ENCODE peak calls at places on chromosomes 6 and 20, in six cellular contexts. One of them, this sample, is unnamed.

GRCh38 chr20:59583428-59584277 is 20.7 kb upstream of the PHACTR3 start:
- DNase-seq in HepG2: no peak
- DNase-seq in K562: no peak
- DNase-seq in SK-N-SH: no peak
- DNase-seq in H1: no peak
- DNase-seq in GM12878: no peak
- DNase-seq in this sample: no peak

GRCh38 chr6:33931799-33932198 is 128.0 kb upstream of the MLN start:
- DNase-seq in HepG2: no peak
- DNase-seq in K562: no peak
- DNase-seq in SK-N-SH: no peak
- DNase-seq in H1: no peak
- DNase-seq in GM12878: no peak
- DNase-seq in this sample: no peak

GRCh38 chr20:51563597-51564332 is 21.2 kb upstream of the NFATC2 start:
- DNase-seq in HepG2: peak
- DNase-seq in K562: peak
- DNase-seq in SK-N-SH: peak
- DNase-seq in H1: no peak
- DNase-seq in GM12878: no peak
- DNase-seq in this sample: peak

GRCh38 chr20:46221271-46221670 is 87.0 kb downstream of the CDH22 start:
- DNase-seq in HepG2: no peak
- DNase-seq in K562: no peak
- DNase-seq in SK-N-SH: no peak
- DNase-seq in H1: no peak
- DNase-seq in GM12878: no peak
- DNase-seq in this sample: no peak

GRCh38 chr6:44053760-44054556 is 73.3 kb downstream of the MRPL14 start:
- DNase-seq in HepG2: no peak
- DNase-seq in K562: no peak
- DNase-seq in SK-N-SH: no peak
- DNase-seq in H1: no peak
- DNase-seq in GM12878: no peak
- DNase-seq in this sample: no peak

GRCh38 chr20:57169162-57169561 is 97.3 kb downstream of the BMP7 start:
- DNase-seq in HepG2: no peak
- DNase-seq in K562: no peak
- DNase-seq in SK-N-SH: no peak
- DNase-seq in H1: no peak
- DNase-seq in GM12878: no peak
- DNase-seq in this sample: no peak

GRCh38 chr6:5979650-5980427 is 26.9 kb downstream of the NRN1 start:
- DNase-seq in HepG2: no peak
- DNase-seq in K562: no peak
- DNase-seq in SK-N-SH: no peak
- DNase-seq in H1: no peak
- DNase-seq in GM12878: no peak
- DNase-seq in this sample: no peak

GRCh38 chr20:44412402-44413144 is 57.1 kb downstream of the HNF4A start:
- DNase-seq in HepG2: no peak
- DNase-seq in K562: no peak
- DNase-seq in SK-N-SH: no peak
- DNase-seq in H1: no peak
- DNase-seq in GM12878: no peak
- DNase-seq in this sample: no peak

GRCh38 chr20:4091332-4092135 is 76.2 kb upstream of the RNF24 start:
- DNase-seq in HepG2: peak
- DNase-seq in K562: peak
- DNase-seq in SK-N-SH: peak
- DNase-seq in H1: no peak
- DNase-seq in GM12878: no peak
- DNase-seq in this sample: no peak

GRCh38 chr20:46870041-46870440 is 24.6 kb upstream of the EYA2 start:
- DNase-seq in HepG2: no peak
- DNase-seq in K562: no peak
- DNase-seq in SK-N-SH: no peak
- DNase-seq in H1: no peak
- DNase-seq in GM12878: no peak
- DNase-seq in this sample: no peak

GRCh38 chr6:111418971-111419693 is 63.9 kb downstream of the REV3L start:
- DNase-seq in HepG2: no peak
- DNase-seq in K562: no peak
- DNase-seq in SK-N-SH: no peak
- DNase-seq in H1: no peak
- DNase-seq in GM12878: no peak
- DNase-seq in this sample: no peak

GRCh38 chr6:37368961-37369320 is 15.2 kb downstream of the RNF8 start:
- DNase-seq in HepG2: no peak
- DNase-seq in K562: no peak
- DNase-seq in SK-N-SH: no peak
- DNase-seq in H1: no peak
- DNase-seq in GM12878: no peak
- DNase-seq in this sample: no peak

GRCh38 chr6:160077526-160077925 is 44.1 kb upstream of the SLC22A1 start:
- DNase-seq in HepG2: no peak
- DNase-seq in K562: no peak
- DNase-seq in SK-N-SH: no peak
- DNase-seq in H1: no peak
- DNase-seq in GM12878: no peak
- DNase-seq in this sample: no peak
- TF ChIP-seq SIN3A in HepG2: no peak
- TF ChIP-seq SIN3A in K562: no peak
- TF ChIP-seq SIN3A in SK-N-SH: no peak
- TF ChIP-seq SIN3A in H1: no peak
- TF ChIP-seq SIN3A in GM12878: no peak
- TF ChIP-seq SIN3A in this sample: no peak

GRCh38 chr20:10430704-10431103 is 3.3 kb downstream of the MKKS start:
- DNase-seq in HepG2: no peak
- DNase-seq in K562: no peak
- DNase-seq in SK-N-SH: no peak
- DNase-seq in H1: no peak
- DNase-seq in GM12878: no peak
- DNase-seq in this sample: no peak

GRCh38 chr20:10428008-10428407 is 6.0 kb downstream of the MKKS start:
- DNase-seq in HepG2: no peak
- DNase-seq in K562: no peak
- DNase-seq in SK-N-SH: no peak
- DNase-seq in H1: no peak
- DNase-seq in GM12878: no peak
- DNase-seq in this sample: no peak

GRCh38 chr20:10432079-10432478 is 1.9 kb downstream of the MKKS start:
- DNase-seq in HepG2: no peak
- DNase-seq in K562: no peak
- DNase-seq in SK-N-SH: no peak
- DNase-seq in H1: no peak
- DNase-seq in GM12878: no peak
- DNase-seq in this sample: no peak

GRCh38 chr20:10429443-10429981 is 4.5 kb downstream of the MKKS start:
- DNase-seq in HepG2: peak
- DNase-seq in K562: no peak
- DNase-seq in SK-N-SH: no peak
- DNase-seq in H1: no peak
- DNase-seq in GM12878: no peak
- DNase-seq in this sample: no peak

DNA sequence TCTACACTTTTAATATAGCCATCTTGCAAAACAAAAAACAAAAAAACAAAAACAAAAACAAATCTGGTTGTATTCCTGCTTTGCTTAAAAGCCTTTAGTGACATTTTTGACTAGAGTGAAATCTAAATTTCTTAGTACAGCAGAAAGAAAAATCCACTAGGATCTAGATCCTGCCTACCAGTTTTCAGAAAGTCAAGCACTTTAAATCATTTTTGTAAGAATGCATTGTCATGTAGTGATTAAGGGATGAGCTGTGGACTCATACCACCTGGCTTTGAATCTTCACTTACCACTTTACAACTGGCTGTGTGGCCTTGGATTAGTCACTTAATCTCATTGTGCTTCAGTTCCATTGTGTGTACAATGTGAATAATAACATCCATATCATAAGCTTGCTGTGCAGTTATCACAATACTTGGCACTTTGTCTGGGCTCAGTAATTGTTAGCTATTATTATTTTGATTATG is 4.0 kb downstream of the MKKS start:
- DNase-seq in HepG2: peak
- DNase-seq in K562: no peak
- DNase-seq in SK-N-SH: no peak
- DNase-seq in H1: no peak
- DNase-seq in GM12878: no peak
- DNase-seq in this sample: no peak
- TF ChIP-seq RAD21 in HepG2: no peak
- TF ChIP-seq RAD21 in K562: no peak
- TF ChIP-seq RAD21 in SK-N-SH: no peak
- TF ChIP-seq RAD21 in H1: no peak
- TF ChIP-seq RAD21 in GM12878: no peak
- TF ChIP-seq RAD21 in this sample: no peak

DNA sequence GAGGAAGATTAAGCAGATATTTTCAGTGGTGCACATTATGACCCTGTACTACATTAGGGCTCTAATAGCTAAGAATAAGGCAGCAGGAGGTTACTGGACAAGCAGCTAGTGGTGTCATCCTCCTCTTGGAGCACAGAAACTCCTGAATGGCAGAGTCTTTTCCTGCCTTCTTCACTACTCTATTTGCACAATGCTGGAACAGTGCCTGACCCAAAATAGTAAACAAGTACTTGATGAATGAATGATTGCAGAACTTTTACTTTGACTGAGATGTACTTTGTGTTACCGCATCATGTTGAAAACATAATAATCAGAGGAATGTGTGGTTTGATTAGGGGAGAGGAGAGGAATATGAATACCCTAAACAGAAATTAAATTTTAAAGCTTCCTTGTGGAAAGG is 30.0 kb upstream of the UST start:
- DNase-seq in HepG2: no peak
- DNase-seq in K562: no peak
- DNase-seq in SK-N-SH: no peak
- DNase-seq in H1: no peak
- DNase-seq in GM12878: no peak
- DNase-seq in this sample: no peak
- TF ChIP-seq SIN3A in HepG2: no peak
- TF ChIP-seq SIN3A in K562: no peak
- TF ChIP-seq SIN3A in SK-N-SH: no peak
- TF ChIP-seq SIN3A in H1: no peak
- TF ChIP-seq SIN3A in GM12878: no peak
- TF ChIP-seq SIN3A in this sample: no peak

DNA sequence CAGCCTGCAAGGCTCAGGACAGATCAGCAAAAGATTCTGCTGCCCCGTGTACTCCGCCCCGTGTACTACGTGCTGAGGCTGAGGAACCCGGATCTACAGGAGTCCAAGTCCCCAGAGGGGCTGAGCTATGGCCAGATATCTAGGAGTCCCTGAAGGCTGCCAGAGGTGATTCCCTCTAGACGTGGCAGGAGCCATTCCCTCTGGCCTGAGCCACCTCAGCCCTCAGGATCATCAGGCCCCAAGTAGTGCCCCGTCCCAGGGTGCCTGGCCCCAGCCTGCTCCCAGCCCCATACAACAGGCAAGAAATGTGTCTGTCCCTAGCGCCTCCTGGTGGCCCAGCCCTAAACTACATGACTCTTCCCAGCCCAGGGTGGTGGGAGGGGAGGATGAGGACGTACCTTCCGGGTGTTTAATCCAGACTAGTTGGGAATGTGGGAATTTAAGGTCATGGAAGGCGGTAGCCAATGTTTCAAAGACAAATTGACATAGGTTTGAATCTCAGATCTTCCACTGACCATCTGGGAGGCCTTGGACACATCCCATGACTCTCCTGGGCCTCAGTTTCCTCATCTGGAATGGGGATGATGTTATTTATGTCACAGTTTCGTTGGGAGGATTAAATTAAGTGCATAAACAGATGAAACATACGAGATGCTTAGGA is 49.4 kb upstream of the PTPN1 start:
- DNase-seq in HepG2: peak
- DNase-seq in K562: peak
- DNase-seq in SK-N-SH: peak
- DNase-seq in H1: no peak
- DNase-seq in GM12878: no peak
- DNase-seq in this sample: peak
- TF ChIP-seq RAD21 in HepG2: peak
- TF ChIP-seq RAD21 in K562: peak
- TF ChIP-seq RAD21 in SK-N-SH: peak
- TF ChIP-seq RAD21 in H1: peak
- TF ChIP-seq RAD21 in GM12878: peak
- TF ChIP-seq RAD21 in this sample: peak

GRCh38 chr6:122683996-122684651 is 73.9 kb downstream of the PKIB start:
- DNase-seq in HepG2: no peak
- DNase-seq in K562: no peak
- DNase-seq in SK-N-SH: no peak
- DNase-seq in H1: no peak
- DNase-seq in GM12878: no peak
- DNase-seq in this sample: no peak
- TF ChIP-seq SIN3A in HepG2: no peak
- TF ChIP-seq SIN3A in K562: no peak
- TF ChIP-seq SIN3A in SK-N-SH: no peak
- TF ChIP-seq SIN3A in H1: no peak
- TF ChIP-seq SIN3A in GM12878: no peak
- TF ChIP-seq SIN3A in this sample: no peak

GRCh38 chr6:31175961-31176360 is 5.5 kb upstream of the POU5F1 start:
- DNase-seq in HepG2: no peak
- DNase-seq in K562: peak
- DNase-seq in SK-N-SH: no peak
- DNase-seq in H1: no peak
- DNase-seq in GM12878: no peak
- DNase-seq in this sample: no peak

GRCh38 chr6:31178143-31179041 is 7.9 kb upstream of the POU5F1 start:
- DNase-seq in HepG2: no peak
- DNase-seq in K562: no peak
- DNase-seq in SK-N-SH: no peak
- DNase-seq in H1: no peak
- DNase-seq in GM12878: no peak
- DNase-seq in this sample: no peak

GRCh38 chr6:31179896-31180295 is 9.4 kb upstream of the POU5F1 start:
- DNase-seq in HepG2: no peak
- DNase-seq in K562: no peak
- DNase-seq in SK-N-SH: no peak
- DNase-seq in H1: no peak
- DNase-seq in GM12878: no peak
- DNase-seq in this sample: no peak

GRCh38 chr6:31179042-31179386 is 8.5 kb upstream of the POU5F1 start:
- DNase-seq in HepG2: no peak
- DNase-seq in K562: no peak
- DNase-seq in SK-N-SH: no peak
- DNase-seq in H1: no peak
- DNase-seq in GM12878: no peak
- DNase-seq in this sample: no peak

GRCh38 chr6:31180500-31180899 is 10.0 kb upstream of the POU5F1 start:
- DNase-seq in HepG2: no peak
- DNase-seq in K562: no peak
- DNase-seq in SK-N-SH: peak
- DNase-seq in H1: no peak
- DNase-seq in GM12878: no peak
- DNase-seq in this sample: no peak
- TF ChIP-seq RAD21 in HepG2: no peak
- TF ChIP-seq RAD21 in K562: no peak
- TF ChIP-seq RAD21 in SK-N-SH: no peak
- TF ChIP-seq RAD21 in H1: no peak
- TF ChIP-seq RAD21 in GM12878: no peak
- TF ChIP-seq RAD21 in this sample: no peak